ENCODE peak calls at places on chromosomes 7 and 10, in four cellular contexts. Q, B, P and V are unnamed samples.

GRCh38 chr7:12322903-12323300 is 80.8 kb downstream of the VWDE start:
- DNase-seq in P (peak; percentile 31), Q (no peak), B (no peak), V (no peak)

GRCh38 chr7:27171636-27172387 is 2.3 kb downstream of the HOXA10 start:
- DNase-seq in Q (no peak), P (no peak), B (no peak), V (no peak)

GRCh38 chr10:61842755-61843497 is 58.6 kb upstream of the ARID5B start:
- DNase-seq in Q (no peak), B (no peak), P (no peak), V (no peak)

GRCh38 chr10:5195727-5196374 is 786 bp upstream of the AKR1C4 start:
- DNase-seq in P (no peak), B (no peak), Q (no peak), V (no peak)

GRCh38 chr10:3102721-3103410 is 35.5 kb downstream of the PFKP start:
- DNase-seq in B (no peak), Q (no peak), P (no peak), V (no peak)

GRCh38 chr10:51574248-51575067 is 124.9 kb downstream of the CSTF2T start:
- DNase-seq in P (no peak), Q (peak; percentile 21), B (no peak), V (no peak)

GRCh38 chr10:125027889-125028288 is 86.0 kb downstream of the ZRANB1 start:
- DNase-seq in Q (no peak), B (no peak), P (no peak), V (no peak)

GRCh38 chr10:35202050-35202449 is 75.4 kb downstream of the CREM start:
- DNase-seq in Q (no peak), P (no peak), B (no peak), V (no peak)

GRCh38 chr7:23074443-23075244 is 30.9 kb upstream of the KLHL7 start:
- DNase-seq in Q (no peak), P (no peak), B (no peak), V (no peak)

GRCh38 chr7:142874409-142874808 is 11.1 kb downstream of the TRPV6 start:
- DNase-seq in Q (no peak), B (no peak), P (no peak), V (no peak)

GRCh38 chr7:132784406-132784805 is 208.1 kb upstream of the PLXNA4 start:
- DNase-seq in P (no peak), Q (no peak), B (no peak), V (no peak)

GRCh38 chr10:43124574-43125273 is 13.5 kb upstream of the CSGALNACT2 start:
- DNase-seq in B (no peak), P (no peak), Q (no peak), V (no peak)

GRCh38 chr7:95473276-95473985 is 12.3 kb upstream of the ASB4 start:
- DNase-seq in P (no peak), B (no peak), Q (no peak), V (no peak)

GRCh38 chr7:26659121-26659520 is 205.3 kb downstream of the SKAP2 start:
- DNase-seq in P (no peak), Q (no peak), B (no peak), V (no peak)

GRCh38 chr7:132758983-132759382 is 182.7 kb upstream of the PLXNA4 start:
- DNase-seq in P (no peak), B (no peak), Q (no peak), V (no peak)

GRCh38 chr10:3740157-3740871 is 44.7 kb downstream of the KLF6 start:
- DNase-seq in P (no peak), Q (no peak), B (peak; percentile 21), V (no peak)

GRCh38 chr10:127715782-127716378 is 21.1 kb upstream of the FOXI2 start:
- DNase-seq in B (no peak), Q (peak; percentile 32), P (no peak), V (no peak)

GRCh38 chr7:22980422-22980821 is 33.5 kb downstream of the HYCC1 start:
- DNase-seq in B (no peak), Q (no peak), P (no peak), V (no peak)

GRCh38 chr10:130750441-130750840 is 561.1 kb downstream of the TCERG1L start:
- DNase-seq in P (no peak), Q (no peak), B (no peak), V (no peak)

GRCh38 chr7:96499532-96499931 is 177.6 kb upstream of the SLC25A13 start:
- DNase-seq in Q (no peak), B (no peak), P (no peak), V (no peak)

GRCh38 chr7:18053177-18053928 is 25.7 kb upstream of the PRPS1L1 start:
- DNase-seq in P (no peak), Q (no peak), B (no peak), V (no peak)

GRCh38 chr7:101990811-101991418 is 173.5 kb downstream of the CUX1 start:
- DNase-seq in Q (no peak), B (no peak), P (peak; percentile 88), V (no peak)

GRCh38 chr7:48107926-48108472 is 18.9 kb downstream of the UPP1 start:
- DNase-seq in P (no peak), B (no peak), Q (no peak), V (no peak)

GRCh38 chr7:44311561-44312495 is 13.6 kb downstream of the CAMK2B start:
- DNase-seq in B (no peak), Q (no peak), P (no peak), V (no peak)

GRCh38 chr7:77306231-77307067 is 106.8 kb upstream of the FGL2 start:
- DNase-seq in B (no peak), P (no peak), Q (no peak), V (peak; percentile 76)

GRCh38 chr7:133761459-133761858 is 365.7 kb upstream of the LRGUK start:
- DNase-seq in Q (no peak), P (no peak), B (no peak), V (no peak)

GRCh38 chr7:111499027-111499426 is 63.3 kb downstream of the IMMP2L start:
- DNase-seq in B (peak; percentile 45), P (no peak), Q (no peak), V (no peak)

GRCh38 chr10:51694369-51694768 is 5.0 kb downstream of the CSTF2T start:
- DNase-seq in Q (no peak), P (no peak), B (no peak), V (no peak)

GRCh38 chr10:74589226-74589673 is 237.2 kb upstream of the KAT6B start:
- DNase-seq in P (peak; percentile 82), Q (peak; percentile 66), B (peak; percentile 42), V (no peak)

GRCh38 chr10:14782691-14783363 is 8.1 kb upstream of the FAM107B start:
- DNase-seq in Q (no peak), B (no peak), P (no peak), V (no peak)

GRCh38 chr7:128102490-128103291 is 71.5 kb upstream of the LRRC4 start:
- DNase-seq in Q (no peak), B (no peak), P (no peak), V (no peak)

GRCh38 chr7:128103498-128104108 is 72.4 kb upstream of the LRRC4 start:
- DNase-seq in B (no peak), Q (peak; percentile 66), P (no peak), V (peak; percentile 81)

GRCh38 chr7:128106840-128107239 is 75.6 kb upstream of the LRRC4 start:
- DNase-seq in B (no peak), P (no peak), Q (no peak), V (no peak)

GRCh38 chr7:128105228-128106022 is 74.2 kb upstream of the LRRC4 start:
- DNase-seq in Q (no peak), B (no peak), P (no peak), V (no peak)

DNA sequence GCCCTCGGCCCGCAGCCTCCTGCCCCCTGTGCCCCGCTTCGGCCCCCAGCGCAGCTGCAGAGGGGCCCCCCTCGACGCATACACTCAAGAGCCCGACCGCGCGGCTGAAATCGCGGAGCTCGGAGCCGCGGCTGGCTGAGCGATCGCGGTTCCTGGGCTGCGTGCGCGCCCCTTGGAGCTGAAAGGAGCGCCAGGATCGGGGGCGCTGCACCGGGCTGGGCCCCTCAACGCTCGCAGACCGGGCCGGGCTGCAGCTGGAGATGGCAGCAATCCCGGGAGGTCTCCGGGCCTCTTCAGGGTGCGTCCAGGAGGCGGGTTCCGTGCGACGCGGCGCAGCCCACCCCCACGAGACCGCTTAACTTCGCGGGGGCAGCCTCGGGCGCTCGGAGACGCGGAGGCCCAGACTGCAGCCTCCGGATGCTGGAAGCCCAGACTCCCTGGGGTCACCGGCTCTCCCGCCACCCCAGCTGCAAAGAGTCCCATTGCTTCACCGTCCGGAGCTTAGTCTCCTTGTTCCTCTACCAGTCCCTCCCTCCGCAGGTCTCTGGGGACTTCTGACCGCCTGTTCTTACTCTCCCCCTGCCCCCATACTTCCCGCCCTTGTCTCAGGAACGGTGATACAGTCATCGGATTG is 73.0 kb upstream of the LRRC4 start:
- DNase-seq in B (no peak), P (no peak), Q (peak; percentile 61), V (peak; percentile 84)
- H3K4me3 ChIP-seq in B (no peak overlapping the region), P (peak overlapping the region; percentile 71), Q (no peak overlapping the region), V (peak overlapping the region; percentile 54)

GRCh38 chr7:141220263-141220662 is 146.4 kb downstream of the TMEM178B start:
- DNase-seq in P (no peak), B (peak; percentile 74), Q (peak; percentile 86), V (no peak)

GRCh38 chr7:141221007-141221612 is 147.2 kb downstream of the TMEM178B start:
- DNase-seq in Q (no peak), B (no peak), P (no peak), V (no peak)

GRCh38 chr7:141217938-141218337 is 144.1 kb downstream of the TMEM178B start:
- DNase-seq in Q (no peak), P (no peak), B (no peak), V (no peak)

GRCh38 chr7:141213226-141213625 is 139.4 kb downstream of the TMEM178B start:
- DNase-seq in P (no peak), Q (no peak), B (no peak), V (no peak)

GRCh38 chr7:141218941-141219340 is 145.1 kb downstream of the TMEM178B start:
- DNase-seq in Q (no peak), P (no peak), B (no peak), V (no peak)
- TF ChIP-seq GABPA in Q (no peak), P (no peak), B (no peak), V (no peak)

GRCh38 chr10:116356833-116357232 is 32.6 kb downstream of the CCDC172 start:
- DNase-seq in P (no peak), B (no peak), Q (no peak), V (no peak)

GRCh38 chr10:116353817-116354216 is 29.6 kb downstream of the CCDC172 start:
- DNase-seq in P (no peak), Q (no peak), B (no peak), V (no peak)

GRCh38 chr10:116352125-116352524 is 27.9 kb downstream of the CCDC172 start:
- DNase-seq in P (no peak), B (no peak), Q (no peak), V (no peak)
- H3K4me3 ChIP-seq in P (no peak overlapping the region), B (no peak overlapping the region), Q (no peak overlapping the region), V (no peak overlapping the region)

DNA sequence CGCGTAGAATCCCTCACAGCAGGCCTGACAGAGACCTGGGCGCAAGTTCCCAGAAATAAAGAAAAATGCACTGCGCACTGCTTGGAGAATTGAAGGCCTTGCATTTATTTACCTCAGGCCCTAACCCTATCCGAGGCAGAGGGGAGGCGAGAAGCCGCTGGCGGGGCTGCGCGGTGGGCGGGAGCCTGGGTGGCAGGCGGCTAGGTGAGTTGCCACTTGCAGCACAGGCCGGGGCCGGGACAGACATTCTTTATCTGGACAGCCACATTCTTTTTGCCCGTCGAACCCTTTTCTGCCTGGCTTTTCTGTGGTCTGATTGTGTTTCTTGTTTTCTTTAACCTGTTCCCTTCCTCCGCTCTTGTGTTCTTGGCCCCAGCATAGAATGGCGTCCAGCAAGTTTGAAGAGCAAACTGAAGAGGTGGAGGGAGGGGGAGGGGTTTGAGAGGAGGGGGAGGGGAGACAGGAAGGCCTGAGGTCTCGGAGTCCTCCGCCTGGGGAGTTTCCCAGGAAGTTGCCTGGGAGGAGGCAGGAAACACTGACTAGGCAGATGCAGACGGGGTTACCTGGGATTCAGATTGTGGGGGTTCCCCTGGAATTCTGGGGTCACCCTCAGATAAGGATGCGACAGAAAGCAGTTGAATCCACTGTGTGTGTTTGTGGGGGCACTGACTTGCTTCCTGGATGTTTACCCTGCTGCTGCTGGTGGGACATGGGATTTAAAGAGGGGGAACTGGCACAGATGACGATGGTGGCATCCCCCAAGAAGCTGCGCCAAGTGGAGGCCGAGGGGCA is 5.1 kb downstream of the SHH start:
- DNase-seq in Q (no peak), B (no peak), P (no peak), V (no peak)
- TF ChIP-seq GABPA in Q (no peak), B (no peak), P (no peak), V (no peak)